ENCODE peak calls at places on chromosomes 13 and 19, in six cellular contexts. One of them, this sample, is unnamed.
A peak's percentile ranks its signal among the peaks of the same experiment; 100 is the strongest.

GRCh38 chr19:13189600-13189999 is 39.4 kb downstream of the IER2 start:
- DNase-seq in neural progenitor cell: no peak
- DNase-seq in breast epithelium: no peak
- DNase-seq in lung: no peak
- DNase-seq in GM23338: no peak
- DNase-seq in HFFc6: no peak
- DNase-seq in this sample: no peak

GRCh38 chr13:42553098-42554046 is 20.6 kb upstream of the TNFSF11 start:
- DNase-seq in neural progenitor cell: no peak
- DNase-seq in breast epithelium: no peak
- DNase-seq in GM23338: no peak
- DNase-seq in HFFc6: peak; percentile 3
- DNase-seq in lung: no peak
- DNase-seq in this sample: peak; percentile 33

GRCh38 chr13:95710313-95710712 is 33.4 kb downstream of the DNAJC3 start:
- DNase-seq in neural progenitor cell: no peak
- DNase-seq in HFFc6: peak; percentile 39
- DNase-seq in GM23338: no peak
- DNase-seq in breast epithelium: no peak
- DNase-seq in lung: no peak
- DNase-seq in this sample: no peak

GRCh38 chr19:29289020-29289419 is 76.1 kb upstream of the UQCRFS1 start:
- DNase-seq in neural progenitor cell: no peak
- DNase-seq in GM23338: no peak
- DNase-seq in breast epithelium: no peak
- DNase-seq in lung: no peak
- DNase-seq in HFFc6: no peak
- DNase-seq in this sample: no peak

GRCh38 chr19:16370671-16371391 is 46.2 kb downstream of the KLF2 start:
- DNase-seq in breast epithelium: no peak
- DNase-seq in HFFc6: no peak
- DNase-seq in lung: no peak
- DNase-seq in neural progenitor cell: no peak
- DNase-seq in GM23338: no peak
- DNase-seq in this sample: no peak

GRCh38 chr19:51427220-51427619 is 9.8 kb upstream of the SIGLEC10 start:
- DNase-seq in GM23338: no peak
- DNase-seq in lung: no peak
- DNase-seq in HFFc6: no peak
- DNase-seq in breast epithelium: no peak
- DNase-seq in neural progenitor cell: no peak
- DNase-seq in this sample: no peak

GRCh38 chr13:28267495-28267894 is 129.2 kb downstream of the PAN3 start:
- DNase-seq in breast epithelium: no peak
- DNase-seq in HFFc6: no peak
- DNase-seq in lung: no peak
- DNase-seq in GM23338: no peak
- DNase-seq in neural progenitor cell: no peak
- DNase-seq in this sample: no peak

GRCh38 chr19:38204096-38204495 is 19.9 kb downstream of the DPF1 start:
- DNase-seq in breast epithelium: no peak
- DNase-seq in HFFc6: no peak
- DNase-seq in lung: no peak
- DNase-seq in neural progenitor cell: no peak
- DNase-seq in GM23338: no peak
- DNase-seq in this sample: no peak

GRCh38 chr19:58350001-58350801 is 3.1 kb downstream of the A1BG start:
- DNase-seq in neural progenitor cell: no peak
- DNase-seq in GM23338: peak; percentile 53
- DNase-seq in HFFc6: no peak
- DNase-seq in lung: no peak
- DNase-seq in breast epithelium: no peak
- DNase-seq in this sample: no peak

GRCh38 chr13:39776439-39776838 is 121.0 kb downstream of the COG6 start:
- DNase-seq in breast epithelium: no peak
- DNase-seq in HFFc6: peak; percentile 83
- DNase-seq in GM23338: no peak
- DNase-seq in neural progenitor cell: no peak
- DNase-seq in lung: no peak
- DNase-seq in this sample: peak; percentile 75

GRCh38 chr19:30679286-30679685 is 307.1 kb downstream of the ZNF536 start:
- DNase-seq in GM23338: no peak
- DNase-seq in breast epithelium: no peak
- DNase-seq in neural progenitor cell: no peak
- DNase-seq in lung: no peak
- DNase-seq in HFFc6: no peak
- DNase-seq in this sample: no peak

GRCh38 chr19:45294291-45295029 is 28.2 kb downstream of the CKM start:
- DNase-seq in breast epithelium: peak; percentile 67
- DNase-seq in GM23338: no peak
- DNase-seq in HFFc6: no peak
- DNase-seq in lung: no peak
- DNase-seq in neural progenitor cell: no peak
- DNase-seq in this sample: no peak

GRCh38 chr19:27860309-27860934 is 1352.5 kb downstream of the UQCRFS1 start:
- DNase-seq in GM23338: no peak
- DNase-seq in neural progenitor cell: no peak
- DNase-seq in lung: no peak
- DNase-seq in HFFc6: no peak
- DNase-seq in breast epithelium: peak; percentile 91
- DNase-seq in this sample: no peak

GRCh38 chr19:32224371-32225244 is 120.8 kb upstream of the ZNF507 start:
- DNase-seq in neural progenitor cell: peak; percentile 82
- DNase-seq in lung: peak; percentile 45
- DNase-seq in HFFc6: peak; percentile 3
- DNase-seq in GM23338: peak; percentile 72
- DNase-seq in breast epithelium: no peak
- DNase-seq in this sample: no peak

DNA sequence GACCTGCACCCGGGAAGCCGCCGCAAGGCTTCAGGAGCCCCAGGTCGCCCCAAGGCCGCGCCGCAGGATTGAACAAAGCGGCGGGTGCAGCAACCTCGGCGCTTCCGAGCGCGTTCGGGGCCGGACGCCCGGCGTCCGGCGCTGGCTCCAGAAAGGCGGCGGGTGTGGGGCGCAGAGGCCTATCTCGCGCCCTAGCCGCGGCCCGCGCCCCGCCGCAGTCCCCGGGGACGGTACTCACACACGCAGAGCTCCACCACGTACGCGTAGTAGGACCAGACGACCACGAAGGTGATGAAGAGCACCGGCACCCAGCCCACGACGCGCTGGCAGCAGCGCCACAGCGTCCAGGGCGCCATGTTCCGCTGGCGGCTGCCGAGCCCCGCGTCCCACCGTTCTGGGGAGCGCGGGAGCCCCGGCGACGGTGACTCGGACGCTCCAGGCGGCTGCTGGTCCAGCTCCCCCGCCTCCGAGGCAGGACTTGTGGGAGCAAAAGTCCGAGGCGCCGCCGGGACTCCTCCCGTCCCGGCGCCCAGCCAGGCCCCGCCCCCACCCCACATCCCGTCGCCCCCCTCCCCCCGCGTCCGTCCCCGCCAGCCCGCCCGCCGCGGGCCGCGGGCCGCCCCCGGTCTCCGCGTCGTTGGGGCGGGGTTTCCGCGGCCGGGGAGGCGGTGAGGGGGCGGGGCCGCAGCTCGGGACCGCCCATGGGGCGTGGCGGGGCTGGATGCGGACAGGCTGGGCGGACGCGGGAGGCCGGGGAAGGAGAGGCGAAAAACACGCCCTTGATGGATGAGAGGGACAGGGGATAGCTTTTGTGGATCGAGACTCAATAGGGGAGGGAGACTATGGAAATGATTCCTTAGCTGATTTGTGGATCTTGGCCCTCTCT is at the start of gene ZDHHC20:
- DNase-seq in GM23338: peak; percentile 91
- DNase-seq in HFFc6: peak; percentile 69
- DNase-seq in neural progenitor cell: peak; percentile 94
- DNase-seq in breast epithelium: peak; percentile 72
- DNase-seq in lung: peak; percentile 89
- DNase-seq in this sample: no peak
- TF ChIP-seq CTCF in GM23338: no peak
- TF ChIP-seq CTCF in HFFc6: no peak
- TF ChIP-seq CTCF in neural progenitor cell: no peak
- TF ChIP-seq CTCF in breast epithelium: no peak
- TF ChIP-seq CTCF in lung: no peak
- TF ChIP-seq CTCF in this sample: no peak

DNA sequence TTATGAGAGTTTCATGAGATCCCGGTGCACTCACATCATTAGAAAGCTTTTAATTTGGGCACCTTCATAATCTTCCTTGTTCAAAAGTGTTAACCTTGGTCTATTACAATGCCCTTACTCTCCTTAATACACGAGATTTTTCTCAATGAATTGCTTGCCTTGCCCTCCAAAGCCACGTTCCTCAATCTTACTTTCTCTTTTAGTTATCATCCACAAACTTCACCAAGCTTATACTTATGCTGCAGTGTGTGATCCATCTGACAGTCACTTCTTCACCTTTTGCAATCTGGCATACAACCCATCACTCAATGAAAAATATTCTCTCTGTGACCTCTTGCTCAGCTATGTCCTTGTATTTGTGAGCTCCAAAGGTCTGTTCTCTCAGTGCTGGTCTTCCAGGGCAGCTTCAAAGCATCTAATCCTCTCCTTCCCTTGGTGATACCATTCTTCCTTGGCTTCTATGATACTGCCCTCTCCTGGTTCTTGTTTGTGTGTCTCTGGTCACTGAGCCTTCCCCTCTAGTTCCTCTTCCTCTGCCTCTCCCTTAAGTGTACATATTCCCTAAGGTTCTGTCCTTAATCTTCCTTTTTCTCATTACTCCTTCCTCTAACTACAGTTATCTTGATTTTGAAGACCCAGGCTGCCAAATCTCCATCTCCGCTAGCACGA is 202.2 kb upstream of the STARD13 start:
- DNase-seq in GM23338: peak; percentile 38
- DNase-seq in HFFc6: peak; percentile 51
- DNase-seq in breast epithelium: no peak
- DNase-seq in lung: no peak
- DNase-seq in neural progenitor cell: peak; percentile 23
- DNase-seq in this sample: no peak
- TF ChIP-seq CTCF in GM23338: peak; percentile 70
- TF ChIP-seq CTCF in HFFc6: peak; percentile 75
- TF ChIP-seq CTCF in breast epithelium: peak; percentile 18
- TF ChIP-seq CTCF in lung: peak; percentile 29
- TF ChIP-seq CTCF in neural progenitor cell: peak; percentile 34
- TF ChIP-seq CTCF in this sample: peak; percentile 27

GRCh38 chr19:48252625-48253024 is 3.1 kb downstream of the CARD8 start:
- DNase-seq in neural progenitor cell: no peak
- DNase-seq in lung: no peak
- DNase-seq in GM23338: no peak
- DNase-seq in HFFc6: no peak
- DNase-seq in breast epithelium: no peak
- DNase-seq in this sample: no peak

GRCh38 chr19:48253999-48254398 is 1.7 kb downstream of the CARD8 start:
- DNase-seq in lung: no peak
- DNase-seq in HFFc6: no peak
- DNase-seq in GM23338: no peak
- DNase-seq in neural progenitor cell: no peak
- DNase-seq in breast epithelium: no peak
- DNase-seq in this sample: no peak

GRCh38 chr19:48254529-48254970 is 1.2 kb downstream of the CARD8 start:
- DNase-seq in lung: no peak
- DNase-seq in breast epithelium: no peak
- DNase-seq in HFFc6: no peak
- DNase-seq in neural progenitor cell: no peak
- DNase-seq in GM23338: no peak
- DNase-seq in this sample: no peak

GRCh38 chr19:48258350-48258749 is 2.6 kb upstream of the CARD8 start:
- DNase-seq in HFFc6: no peak
- DNase-seq in lung: no peak
- DNase-seq in breast epithelium: no peak
- DNase-seq in GM23338: no peak
- DNase-seq in neural progenitor cell: no peak
- DNase-seq in this sample: no peak

GRCh38 chr19:48255376-48256303 is at the start of gene CARD8:
- DNase-seq in breast epithelium: peak; percentile 65
- DNase-seq in neural progenitor cell: peak; percentile 82
- DNase-seq in GM23338: peak; percentile 91
- DNase-seq in HFFc6: peak; percentile 78
- DNase-seq in lung: peak; percentile 85
- DNase-seq in this sample: no peak
- TF ChIP-seq CTCF in breast epithelium: peak; percentile 23
- TF ChIP-seq CTCF in neural progenitor cell: peak; percentile 3
- TF ChIP-seq CTCF in GM23338: no peak
- TF ChIP-seq CTCF in HFFc6: peak; percentile 3
- TF ChIP-seq CTCF in lung: no peak
- TF ChIP-seq CTCF in this sample: no peak

GRCh38 chr13:110312669-110313031 is 5.6 kb downstream of the COL4A2 start:
- DNase-seq in lung: no peak
- DNase-seq in neural progenitor cell: no peak
- DNase-seq in breast epithelium: peak; percentile 17
- DNase-seq in HFFc6: peak; percentile 89
- DNase-seq in GM23338: no peak
- DNase-seq in this sample: peak; percentile 80
- TF ChIP-seq CTCF in lung: no peak
- TF ChIP-seq CTCF in neural progenitor cell: no peak
- TF ChIP-seq CTCF in breast epithelium: no peak
- TF ChIP-seq CTCF in HFFc6: no peak
- TF ChIP-seq CTCF in GM23338: no peak
- TF ChIP-seq CTCF in this sample: peak; percentile 18

DNA sequence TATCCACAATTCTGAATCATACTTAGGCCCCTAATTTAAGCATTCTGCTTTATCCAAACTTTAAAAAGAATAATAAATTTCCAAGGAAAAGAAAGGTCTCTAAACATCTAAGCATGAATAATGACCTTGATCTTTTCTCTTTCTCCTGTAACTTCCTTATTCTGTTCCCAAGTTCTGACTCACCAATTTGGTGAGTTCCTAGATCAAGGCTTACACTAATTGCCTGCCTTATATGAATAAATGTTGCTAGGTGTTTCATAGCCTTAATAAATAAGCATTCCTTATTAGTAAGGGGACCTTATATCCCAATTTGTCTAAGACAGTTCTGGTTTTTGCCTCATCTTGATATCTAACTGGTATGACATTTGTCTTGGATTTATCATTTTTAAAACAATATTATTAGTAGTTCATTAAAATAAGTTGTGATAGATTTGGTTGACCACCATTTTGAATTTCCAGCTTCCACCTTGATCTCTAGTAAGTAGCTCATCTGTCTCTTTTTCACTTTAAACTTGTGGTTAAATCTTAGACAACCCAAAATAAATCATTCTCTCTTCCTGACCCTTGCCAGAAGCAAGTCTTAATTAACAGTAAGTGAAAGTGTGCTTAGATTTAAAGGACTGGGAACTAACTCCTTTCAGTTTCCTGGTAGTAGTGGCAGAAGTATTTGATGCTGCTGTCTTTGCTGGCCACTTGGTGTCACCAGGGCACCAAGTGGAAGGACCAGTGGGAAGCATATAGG is 121.2 kb upstream of the MLNR start:
- DNase-seq in lung: no peak
- DNase-seq in breast epithelium: no peak
- DNase-seq in HFFc6: peak; percentile 12
- DNase-seq in neural progenitor cell: peak; percentile 29
- DNase-seq in GM23338: peak; percentile 45
- DNase-seq in this sample: no peak
- TF ChIP-seq CTCF in lung: peak; percentile 36
- TF ChIP-seq CTCF in breast epithelium: no peak
- TF ChIP-seq CTCF in HFFc6: peak; percentile 69
- TF ChIP-seq CTCF in neural progenitor cell: peak; percentile 54
- TF ChIP-seq CTCF in GM23338: peak; percentile 65
- TF ChIP-seq CTCF in this sample: no peak

GRCh38 chr19:1525343-1525742 is 1.5 kb downstream of the PLK5 start:
- DNase-seq in breast epithelium: no peak
- DNase-seq in neural progenitor cell: no peak
- DNase-seq in HFFc6: no peak
- DNase-seq in GM23338: no peak
- DNase-seq in lung: no peak
- DNase-seq in this sample: no peak
- TF ChIP-seq CTCF in breast epithelium: no peak
- TF ChIP-seq CTCF in neural progenitor cell: no peak
- TF ChIP-seq CTCF in HFFc6: no peak
- TF ChIP-seq CTCF in GM23338: peak; percentile 33
- TF ChIP-seq CTCF in lung: no peak
- TF ChIP-seq CTCF in this sample: no peak

GRCh38 chr19:3466630-3467029 is 13.7 kb downstream of the SMIM24 start:
- DNase-seq in HFFc6: no peak
- DNase-seq in neural progenitor cell: no peak
- DNase-seq in breast epithelium: peak; percentile 88
- DNase-seq in GM23338: no peak
- DNase-seq in lung: no peak
- DNase-seq in this sample: no peak
- TF ChIP-seq CTCF in HFFc6: no peak
- TF ChIP-seq CTCF in neural progenitor cell: no peak
- TF ChIP-seq CTCF in breast epithelium: no peak
- TF ChIP-seq CTCF in GM23338: no peak
- TF ChIP-seq CTCF in lung: no peak
- TF ChIP-seq CTCF in this sample: no peak